ENCODE peak calls at places on chromosomes 7 and 10, in eight cellular contexts. A is IMR-90, M is neural crest cell, T is hepatocyte, K is coronary artery, C is mesothelial cell of epicardium, W is Caco-2, O is heart right ventricle. X is an unnamed sample.

GRCh38 chr7:72435366-72435765 is 23.2 kb upstream of the CALN1 start:
- DNase-seq in A (no peak), M (peak), T (peak), K (no peak), C (no peak), W (no peak), O (peak), X (no peak)

GRCh38 chr7:18573410-18574234 is 78.1 kb downstream of the HDAC9 start:
- DNase-seq in A (no peak), M (no peak), T (no peak), K (no peak), C (no peak), W (no peak), O (peak), X (peak)

GRCh38 chr7:105652359-105652993 is 71.2 kb upstream of the EFCAB10 start:
- DNase-seq in A (peak), M (peak), T (peak), K (peak), C (peak), W (peak), O (peak), X (peak)

GRCh38 chr7:30764030-30764991 is 6.9 kb upstream of the MINDY4 start:
- DNase-seq in A (peak), M (no peak), T (peak), K (peak), C (no peak), W (no peak), O (peak), X (no peak)

GRCh38 chr10:70404906-70405824 is 1.2 kb downstream of the EIF4EBP2 start:
- DNase-seq in A (peak), M (peak), T (peak), K (peak), C (peak), W (peak), O (peak), X (peak)

GRCh38 chr7:65722361-65722792 is 150.5 kb upstream of the VKORC1L1 start:
- DNase-seq in A (peak), M (peak), T (peak), K (no peak), C (peak), W (peak), O (peak), X (peak)

GRCh38 chr7:5699951-5700384 is 81.5 kb downstream of the RNF216 start:
- DNase-seq in A (peak), M (no peak), T (no peak), K (no peak), C (no peak), W (no peak), O (no peak), X (no peak)

GRCh38 chr10:74432841-74433594 is 282.0 kb downstream of the ADK start:
- DNase-seq in A (peak), M (no peak), T (peak), K (no peak), C (no peak), W (no peak), O (no peak), X (no peak)

GRCh38 chr10:121690970-121691369 is 92.7 kb upstream of the FGFR2 start:
- DNase-seq in A (no peak), M (no peak), T (no peak), K (no peak), C (no peak), W (no peak), O (no peak), X (no peak)

GRCh38 chr10:70682920-70683600 is 10.8 kb downstream of the ADAMTS14 start:
- DNase-seq in A (no peak), M (no peak), T (no peak), K (peak), C (no peak), W (no peak), O (no peak), X (no peak)

GRCh38 chr10:91694170-91694794 is 61.4 kb upstream of the PPP1R3C start:
- DNase-seq in A (peak), M (no peak), T (peak), K (no peak), C (no peak), W (no peak), O (no peak), X (no peak)

GRCh38 chr10:12400266-12400931 is 51.1 kb downstream of the CAMK1D start:
- DNase-seq in A (peak), M (no peak), T (no peak), K (no peak), C (peak), W (no peak), O (no peak), X (no peak)

GRCh38 chr10:132163278-132163765 is 23.4 kb upstream of the DPYSL4 start:
- DNase-seq in A (no peak), M (peak), T (no peak), K (no peak), C (no peak), W (no peak), O (no peak), X (no peak)

GRCh38 chr10:116777006-116777405 is 34.6 kb upstream of the HSPA12A start:
- DNase-seq in A (no peak), M (no peak), T (no peak), K (no peak), C (no peak), W (no peak), O (no peak), X (no peak)

GRCh38 chr10:79048639-79049550 is 19.9 kb upstream of the ZMIZ1 start:
- DNase-seq in A (no peak), M (no peak), T (no peak), K (peak), C (no peak), W (peak), O (no peak), X (peak)

GRCh38 chr7:98202367-98203195 is 8.7 kb upstream of the BHLHA15 start:
- DNase-seq in A (no peak), M (no peak), T (no peak), K (no peak), C (peak), W (no peak), O (no peak), X (no peak)

GRCh38 chr7:136947347-136947746 is 78.9 kb downstream of the CHRM2 start:
- DNase-seq in A (peak), M (no peak), T (no peak), K (no peak), C (no peak), W (no peak), O (no peak), X (no peak)

GRCh38 chr7:32957326-32958045 is at the start of gene FKBP9:
- DNase-seq in A (peak), M (peak), T (peak), K (peak), C (peak), W (peak), O (peak), X (peak)

GRCh38 chr10:3747984-3748383 is 37.0 kb downstream of the KLF6 start:
- DNase-seq in A (no peak), M (no peak), T (no peak), K (no peak), C (no peak), W (peak), O (no peak), X (no peak)

GRCh38 chr7:148807451-148807850 is 76.6 kb downstream of the EZH2 start:
- DNase-seq in A (no peak), M (no peak), T (no peak), K (no peak), C (no peak), W (no peak), O (no peak), X (no peak)

GRCh38 chr10:101938316-101939272 is 95.0 kb upstream of the KCNIP2 start:
- DNase-seq in A (peak), M (no peak), T (peak), K (no peak), C (no peak), W (no peak), O (no peak), X (no peak)

GRCh38 chr7:38453187-38453586 is 178.0 kb downstream of the AMPH start:
- DNase-seq in A (peak), M (no peak), T (peak), K (no peak), C (no peak), W (no peak), O (peak), X (no peak)

GRCh38 chr7:34849163-34849960 is 187.9 kb downstream of the DPY19L1 start:
- DNase-seq in A (no peak), M (no peak), T (no peak), K (no peak), C (no peak), W (no peak), O (no peak), X (no peak)

GRCh38 chr10:71647526-71648354 is 71.8 kb downstream of the C10orf105 start:
- DNase-seq in A (no peak), M (peak), T (no peak), K (no peak), C (no peak), W (no peak), O (no peak), X (no peak)

GRCh38 chr7:44156453-44157010 is 15.4 kb upstream of the MYL7 start:
- DNase-seq in A (no peak), M (no peak), T (no peak), K (peak), C (no peak), W (no peak), O (no peak), X (no peak)

GRCh38 chr10:59079386-59080226 is 96.8 kb upstream of the PHYHIPL start:
- DNase-seq in A (peak), M (no peak), T (no peak), K (no peak), C (no peak), W (no peak), O (no peak), X (no peak)

GRCh38 chr10:99331207-99331803 is 2.1 kb downstream of the CNNM1 start:
- DNase-seq in A (peak), M (no peak), T (peak), K (no peak), C (no peak), W (no peak), O (no peak), X (peak)

GRCh38 chr7:43112088-43112940 is at the start of gene HECW1:
- DNase-seq in A (no peak), M (peak), T (no peak), K (no peak), C (no peak), W (no peak), O (no peak), X (no peak)

GRCh38 chr7:94289071-94289470 is 105.6 kb upstream of the COL1A2 start:
- DNase-seq in A (peak), M (peak), T (peak), K (no peak), C (peak), W (peak), O (peak), X (no peak)

GRCh38 chr10:99630439-99630838 is 10.2 kb upstream of the SLC25A28 start:
- DNase-seq in A (peak), M (no peak), T (peak), K (no peak), C (no peak), W (peak), O (no peak), X (no peak)

GRCh38 chr7:133754718-133755117 is 372.4 kb upstream of the LRGUK start:
- DNase-seq in A (peak), M (no peak), T (no peak), K (no peak), C (no peak), W (no peak), O (no peak), X (no peak)

GRCh38 chr10:103584216-103585010 is 90.9 kb downstream of the NEURL1 start:
- DNase-seq in A (no peak), M (no peak), T (no peak), K (no peak), C (no peak), W (no peak), O (peak), X (no peak)

GRCh38 chr7:108193593-108194498 is 63.7 kb upstream of the LAMB4 start:
- DNase-seq in A (no peak), M (no peak), T (no peak), K (no peak), C (no peak), W (no peak), O (no peak), X (no peak)

GRCh38 chr10:22693371-22693784 is 21.0 kb downstream of the PIP4K2A start:
- DNase-seq in A (peak), M (no peak), T (no peak), K (no peak), C (no peak), W (no peak), O (no peak), X (no peak)

GRCh38 chr10:14259696-14260595 is 70.8 kb downstream of the FRMD4A start:
- DNase-seq in A (peak), M (no peak), T (peak), K (no peak), C (no peak), W (peak), O (no peak), X (no peak)

GRCh38 chr7:129144834-129145668 is 544 bp downstream of the TSPAN33 start:
- DNase-seq in A (no peak), M (no peak), T (no peak), K (no peak), C (no peak), W (no peak), O (no peak), X (no peak)

GRCh38 chr7:42210333-42210732 is 26.7 kb downstream of the GLI3 start:
- DNase-seq in A (no peak), M (no peak), T (no peak), K (no peak), C (no peak), W (no peak), O (no peak), X (no peak)

GRCh38 chr7:146116452-146117219 is at the start of gene CNTNAP2:
- DNase-seq in A (no peak), M (peak), T (peak), K (no peak), C (peak), W (peak), O (no peak), X (no peak)

DNA sequence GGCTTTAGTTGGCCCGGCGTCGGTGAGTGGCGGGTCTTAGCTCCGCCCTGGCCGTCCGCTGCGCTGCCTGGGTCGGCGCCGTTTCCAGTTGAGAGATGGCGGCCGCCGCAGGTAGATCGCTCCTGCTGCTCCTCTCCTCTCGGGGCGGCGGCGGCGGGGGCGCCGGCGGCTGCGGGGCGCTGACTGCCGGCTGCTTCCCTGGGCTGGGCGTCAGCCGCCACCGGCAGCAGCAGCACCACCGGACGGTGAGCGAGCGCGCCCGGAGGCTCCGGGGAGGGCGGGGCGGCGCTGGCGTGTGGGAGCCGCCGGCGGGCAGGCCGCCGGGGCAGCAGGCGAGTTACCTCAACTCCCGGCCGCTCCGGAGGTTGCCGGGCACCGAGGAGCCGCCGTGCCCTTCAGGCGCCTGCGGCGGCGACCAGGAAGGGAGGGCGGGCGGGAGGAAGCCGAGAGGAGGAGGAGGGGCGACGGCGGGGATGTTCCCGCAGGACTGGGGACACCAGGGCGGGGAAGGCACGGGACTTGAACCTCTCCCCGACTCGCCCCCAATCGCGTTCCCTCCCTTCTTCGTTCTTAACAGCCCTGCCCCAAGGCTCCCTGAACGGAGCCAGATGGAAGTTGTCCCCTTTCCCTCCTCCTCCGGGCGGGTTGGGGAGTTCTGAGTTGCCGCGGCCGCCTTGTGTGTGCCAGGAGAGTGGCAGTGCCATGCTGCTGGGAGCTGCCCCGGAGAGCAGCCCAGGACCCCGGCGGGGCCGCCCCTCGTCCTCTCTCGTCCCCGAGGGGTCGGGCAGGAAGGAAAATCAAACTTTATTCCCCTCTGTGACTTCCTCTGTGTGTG is at the start of gene MCU:
- DNase-seq in A (peak), M (peak), T (peak), K (peak), C (peak), W (peak), O (peak), X (peak)
- TF ChIP-seq CTCF in A (no peak), M (no peak), T (no peak), K (no peak), C (no peak), W (no peak), O (no peak), X (peak)

DNA sequence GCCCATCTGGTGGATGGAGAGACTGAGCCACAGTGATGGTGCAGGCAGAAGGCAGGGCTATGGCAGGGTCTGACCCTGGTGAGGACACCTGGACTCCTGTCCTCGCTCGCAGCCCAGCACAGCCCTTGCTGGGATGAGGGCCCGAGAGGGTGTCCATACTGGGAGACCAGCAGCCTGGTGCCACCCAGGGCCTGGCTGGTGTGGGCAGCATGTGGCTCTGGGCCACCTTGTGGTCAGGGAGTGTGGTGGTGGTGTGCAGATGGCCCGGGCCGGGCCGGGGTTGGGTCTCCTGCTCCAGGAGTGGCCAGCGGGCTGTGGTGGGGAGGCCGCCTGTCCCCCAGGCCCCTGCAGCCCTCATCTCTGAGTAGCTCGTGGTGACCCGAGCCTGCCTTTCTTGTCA is 14.9 kb downstream of the ADCY1 start:
- DNase-seq in A (no peak), M (no peak), T (no peak), K (no peak), C (no peak), W (peak), O (no peak), X (peak)
- TF ChIP-seq CTCF in A (no peak), M (no peak), T (no peak), K (no peak), C (no peak), W (peak), O (no peak), X (no peak)

DNA sequence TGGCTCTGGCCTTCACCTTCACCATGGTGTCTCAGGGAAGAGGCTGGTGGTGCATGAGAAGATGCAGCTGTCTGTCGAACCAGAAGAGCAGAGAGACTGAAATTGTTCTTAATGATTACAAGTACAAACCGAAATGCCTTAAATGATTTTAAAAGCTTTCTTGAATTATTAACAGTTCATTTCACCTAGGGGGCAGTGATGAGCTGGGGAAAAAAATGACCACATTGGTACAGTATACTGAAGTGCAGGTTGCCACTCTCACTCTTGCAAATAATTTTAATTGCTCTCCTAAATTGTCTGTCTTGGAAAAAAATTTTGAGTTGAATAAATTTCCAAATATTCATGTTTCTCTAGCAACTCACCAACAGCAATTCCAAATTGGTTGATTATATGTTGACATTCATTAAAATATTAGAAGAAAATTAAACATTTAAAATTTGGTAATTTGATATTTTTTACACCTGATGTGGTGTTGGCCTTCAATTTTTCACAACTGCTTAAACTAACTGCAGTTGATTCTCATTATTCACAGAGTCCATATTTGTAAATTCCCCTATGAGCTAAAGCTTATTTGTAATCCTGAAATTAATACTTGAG is 692.6 kb downstream of the ZWINT start:
- DNase-seq in A (no peak), M (no peak), T (peak), K (no peak), C (no peak), W (no peak), O (no peak), X (no peak)
- TF ChIP-seq CTCF in A (no peak), M (peak), T (peak), K (no peak), C (peak), W (peak), O (peak), X (no peak)

GRCh38 chr7:76430836-76431235 is 6.1 kb downstream of the ZP3 start:
- DNase-seq in A (no peak), M (no peak), T (no peak), K (no peak), C (peak), W (peak), O (no peak), X (no peak)
- TF ChIP-seq CTCF in A (no peak), M (no peak), T (no peak), K (no peak), C (no peak), W (no peak), O (no peak), X (no peak)

GRCh38 chr7:1909476-1909875 is 239.4 kb downstream of the ELFN1 start:
- DNase-seq in A (no peak), M (no peak), T (no peak), K (no peak), C (no peak), W (no peak), O (no peak), X (peak)

GRCh38 chr7:1911571-1911970 is 241.5 kb downstream of the ELFN1 start:
- DNase-seq in A (no peak), M (no peak), T (no peak), K (no peak), C (no peak), W (no peak), O (no peak), X (no peak)

GRCh38 chr7:1908823-1909420 is 238.8 kb downstream of the ELFN1 start:
- DNase-seq in A (no peak), M (no peak), T (no peak), K (no peak), C (no peak), W (no peak), O (no peak), X (peak)

GRCh38 chr7:1910827-1911226 is 240.8 kb downstream of the ELFN1 start:
- DNase-seq in A (no peak), M (no peak), T (no peak), K (no peak), C (no peak), W (no peak), O (no peak), X (no peak)

DNA sequence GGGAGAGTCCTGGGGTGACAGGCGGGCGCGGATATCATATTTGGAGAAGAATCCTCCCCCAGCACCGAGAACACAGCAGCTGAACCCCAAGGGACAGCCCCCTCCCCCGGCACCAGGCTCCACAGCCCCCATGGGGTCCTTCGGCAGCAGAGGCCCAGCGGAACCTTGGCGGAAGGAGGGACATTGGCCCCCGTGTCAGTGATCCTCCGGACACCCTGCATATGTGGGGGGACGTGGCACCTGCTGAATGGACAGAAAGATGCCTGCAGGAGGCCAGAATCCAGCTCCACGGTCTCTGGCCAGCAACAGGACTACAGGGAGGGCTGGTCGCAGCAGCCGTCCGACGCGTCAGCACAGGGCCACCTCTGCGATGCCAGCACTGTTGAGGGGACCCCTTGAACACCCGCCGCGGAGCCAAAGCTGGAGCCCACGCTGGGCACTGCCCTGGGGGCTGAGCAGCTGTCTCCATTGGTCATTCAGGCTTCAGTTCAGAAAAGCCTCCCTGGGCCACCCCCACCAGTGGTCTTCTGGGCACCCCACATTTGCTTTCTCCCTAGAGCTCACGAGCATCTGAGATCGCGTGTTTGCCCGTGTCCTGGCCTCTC is 240.1 kb downstream of the ELFN1 start:
- DNase-seq in A (no peak), M (no peak), T (no peak), K (no peak), C (no peak), W (no peak), O (no peak), X (no peak)
- TF ChIP-seq CTCF in A (no peak), M (no peak), T (no peak), K (no peak), C (no peak), W (no peak), O (no peak), X (no peak)

X was measured in upper lobe of left lung.